ENCODE peak calls at places on chromosomes 7 and 10, in four cellular contexts. T is left lung, P is T47D, Q is ELR. I is an unnamed sample.

GRCh38 chr7:123538897-123539296 is 4.5 kb upstream of the IQUB start:
- DNase-seq in Q (peak), T (no peak), P (no peak), I (no peak)

GRCh38 chr7:53151496-53151895 is 116.1 kb downstream of the POM121L12 start:
- DNase-seq in Q (no peak), P (no peak), T (no peak), I (no peak)

GRCh38 chr7:75650062-75650461 is 88.7 kb downstream of the HIP1 start:
- DNase-seq in T (peak), Q (no peak), P (no peak), I (no peak)

GRCh38 chr7:17507717-17508116 is 209.3 kb downstream of the AHR start:
- DNase-seq in Q (no peak), P (no peak), T (no peak), I (no peak)

GRCh38 chr10:73875139-73875475 is 752 bp upstream of the CAMK2G start:
- DNase-seq in T (no peak), Q (no peak), P (no peak), I (no peak)

GRCh38 chr10:130740788-130741785 is 570.4 kb downstream of the TCERG1L start:
- DNase-seq in Q (no peak), T (no peak), P (no peak), I (no peak)

GRCh38 chr10:75297021-75297599 is 61.4 kb upstream of the COMTD1 start:
- DNase-seq in Q (no peak), T (no peak), P (no peak), I (no peak)

GRCh38 chr10:110522365-110522988 is 24.8 kb downstream of the DUSP5 start:
- DNase-seq in P (no peak), T (no peak), Q (peak), I (peak)

GRCh38 chr7:156547884-156548561 is 92.6 kb upstream of the RNF32 start:
- DNase-seq in P (no peak), Q (no peak), T (no peak), I (no peak)

GRCh38 chr10:111856631-111857030 is 326.9 kb downstream of the GPAM start:
- DNase-seq in P (peak), Q (no peak), T (no peak), I (no peak)

GRCh38 chr7:27113991-27114866 is 11.7 kb upstream of the HOXA2 start:
- DNase-seq in T (no peak), Q (no peak), P (no peak), I (no peak)